ENCODE peak calls at places on chromosomes 2 and 18, in five cellular contexts. L is astrocyte, H is ovary, A is prostate gland, R is A549. T is an unnamed sample. For H3K4me1, the result is how much of the 10 kb centered on the place peaks cover.

GRCh38 chr18:2971741-2972552 is 41.0 kb downstream of the LPIN2 start:
- DNase-seq in L (no peak), H (no peak), A (no peak), R (no peak), T (peak)

GRCh38 chr18:22683196-22683676 is 249.9 kb upstream of the RBBP8 start:
- DNase-seq in L (peak), H (peak), A (peak), R (peak), T (no peak)

GRCh38 chr2:102206666-102207341 is 20.0 kb downstream of the IL1RL2 start:
- DNase-seq in L (no peak), H (no peak), A (peak), R (no peak), T (no peak)

GRCh38 chr2:32711219-32711618 is 83.4 kb downstream of the TTC27 start:
- DNase-seq in L (peak), H (no peak), A (no peak), R (no peak), T (no peak)

GRCh38 chr2:127080941-127081769 is 25.8 kb downstream of the BIN1 start:
- DNase-seq in L (no peak), H (no peak), A (peak), R (no peak), T (no peak)

GRCh38 chr2:164843346-164843841 is 1.8 kb upstream of the COBLL1 start:
- DNase-seq in L (no peak), H (no peak), A (no peak), R (no peak), T (no peak)

GRCh38 chr2:166862582-166863132 is 25.6 kb upstream of the XIRP2 start:
- DNase-seq in L (no peak), H (no peak), A (no peak), R (no peak), T (no peak)

GRCh38 chr2:202172439-202173191 is 65.8 kb downstream of the SUMO1 start:
- DNase-seq in L (no peak), H (no peak), A (no peak), R (no peak), T (no peak)

GRCh38 chr2:171158790-171159325 is 1.8 kb downstream of the TLK1 start:
- DNase-seq in L (no peak), H (no peak), A (no peak), R (peak), T (no peak)

GRCh38 chr2:18171191-18172139 is 293.0 kb downstream of the KCNS3 start:
- DNase-seq in L (peak), H (no peak), A (no peak), R (no peak), T (no peak)

GRCh38 chr18:45830917-45831316 is 5.4 kb downstream of the SIGLEC15 start:
- DNase-seq in L (no peak), H (no peak), A (no peak), R (no peak), T (no peak)

GRCh38 chr2:44578401-44579135 is 216.8 kb downstream of the CAMKMT start:
- DNase-seq in L (peak), H (no peak), A (no peak), R (no peak), T (no peak)

GRCh38 chr2:239411117-239411516 is 10.3 kb upstream of the HDAC4 start:
- DNase-seq in L (no peak), H (no peak), A (no peak), R (no peak), T (no peak)

GRCh38 chr2:105487142-105488069 is 88.6 kb upstream of the FHL2 start:
- DNase-seq in L (peak), H (peak), A (no peak), R (no peak), T (no peak)

GRCh38 chr2:27587025-27587424 is 4.2 kb downstream of the ZNF512 start:
- DNase-seq in L (no peak), H (no peak), A (no peak), R (no peak), T (no peak)

GRCh38 chr2:76437564-76437963 is 726.8 kb upstream of the GCFC2 start:
- DNase-seq in L (no peak), H (no peak), A (no peak), R (no peak), T (no peak)

GRCh38 chr2:157536815-157537214 is 91.8 kb downstream of the ACVR1C start:
- DNase-seq in L (no peak), H (no peak), A (no peak), R (no peak), T (no peak)

GRCh38 chr2:156455366-156455975 is 19.3 kb downstream of the GPD2 start:
- DNase-seq in L (peak), H (no peak), A (no peak), R (peak), T (no peak)

GRCh38 chr2:133737597-133737996 is 169.3 kb upstream of the NCKAP5 start:
- DNase-seq in L (peak), H (no peak), A (no peak), R (no peak), T (no peak)

GRCh38 chr2:138846216-138846821 is 66.1 kb upstream of the NXPH2 start:
- DNase-seq in L (no peak), H (no peak), A (no peak), R (peak), T (no peak)

GRCh38 chr2:233079953-233080835 is 20.1 kb downstream of the INPP5D start:
- DNase-seq in L (no peak), H (no peak), A (no peak), R (no peak), T (peak)

GRCh38 chr2:188130317-188130716 is 161.4 kb upstream of the GULP1 start:
- DNase-seq in L (no peak), H (no peak), A (no peak), R (no peak), T (no peak)

GRCh38 chr2:40741532-40741931 is 289.6 kb upstream of the SLC8A1 start:
- DNase-seq in L (no peak), H (no peak), A (no peak), R (no peak), T (no peak)

GRCh38 chr2:121182520-121182919 is 102.5 kb downstream of the TFCP2L1 start:
- DNase-seq in L (no peak), H (no peak), A (no peak), R (no peak), T (no peak)
- H3K27ac ChIP-seq in L (no peak), H (no peak), A (no peak), R (no peak), T (no peak)

GRCh38 chr2:10272464-10272863 is 30.2 kb upstream of the HPCAL1 start:
- DNase-seq in L (no peak), H (no peak), A (no peak), R (no peak), T (peak)

GRCh38 chr2:10276481-10277292 is 26.0 kb upstream of the HPCAL1 start:
- DNase-seq in L (no peak), H (no peak), A (no peak), R (no peak), T (no peak)

GRCh38 chr2:10273215-10274175 is 29.2 kb upstream of the HPCAL1 start:
- DNase-seq in L (no peak), H (no peak), A (no peak), R (no peak), T (no peak)

GRCh38 chr2:10274983-10275802 is 27.5 kb upstream of the HPCAL1 start:
- DNase-seq in L (no peak), H (no peak), A (no peak), R (no peak), T (no peak)

GRCh38 chr2:10274376-10274775 is 28.3 kb upstream of the HPCAL1 start:
- DNase-seq in L (no peak), H (no peak), A (no peak), R (no peak), T (no peak)
- H3K4me1 ChIP-seq in L (under half), H (under half), A (under half), R (under half), T (under half)

DNA sequence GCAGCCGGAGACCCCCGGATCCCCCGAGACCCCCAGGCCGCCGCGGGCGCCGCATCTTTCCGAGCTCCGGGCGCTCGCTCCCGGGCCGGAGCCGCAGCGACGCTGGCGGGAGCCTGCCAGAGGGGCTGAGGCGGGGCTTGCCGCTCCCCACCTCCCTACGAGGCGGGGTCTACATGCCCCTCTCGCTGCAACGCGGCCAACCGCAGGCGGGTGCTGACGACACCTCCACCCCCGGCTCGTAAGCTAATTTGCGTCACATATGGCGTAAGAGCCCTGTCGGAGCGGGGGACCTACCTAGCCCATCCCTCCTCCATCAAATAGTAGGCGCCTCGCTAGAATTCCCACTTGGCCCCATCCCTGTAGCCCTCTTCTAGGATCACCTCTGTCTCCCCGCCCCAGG is at the start of gene PTPRN:
- DNase-seq in L (peak), H (no peak), A (no peak), R (no peak), T (no peak)
- H3K27ac ChIP-seq in L (peak), H (no peak), A (no peak), R (no peak), T (no peak)

GRCh38 chr2:216498418-216499413 is at the start of gene RPL37A:
- DNase-seq in L (peak), H (peak), A (peak), R (peak), T (peak)

GRCh38 chr2:216497808-216498366 is 757 bp upstream of the RPL37A start:
- DNase-seq in L (no peak), H (no peak), A (no peak), R (no peak), T (no peak)

GRCh38 chr2:216492951-216493685 is 5.5 kb upstream of the RPL37A start:
- DNase-seq in L (peak), H (no peak), A (no peak), R (no peak), T (no peak)

GRCh38 chr2:216497382-216497781 is 1.3 kb upstream of the RPL37A start:
- DNase-seq in L (no peak), H (no peak), A (no peak), R (no peak), T (no peak)

GRCh38 chr2:216495656-216496055 is 3.0 kb upstream of the RPL37A start:
- DNase-seq in L (peak), H (no peak), A (no peak), R (no peak), T (no peak)
- H3K4me1 ChIP-seq in L (half or more), H (under half), A (under half), R (under half), T (under half)

GRCh38 chr2:119461811-119462210 is 30.2 kb downstream of the TMEM37 start:
- DNase-seq in L (no peak), H (no peak), A (no peak), R (no peak), T (no peak)
- H3K27ac ChIP-seq in L (no peak), H (no peak), A (no peak), R (no peak), T (no peak)

GRCh38 chr2:46118656-46119338 is 178.4 kb upstream of the EPAS1 start:
- DNase-seq in L (peak), H (no peak), A (no peak), R (no peak), T (no peak)
- H3K4me1 ChIP-seq in L (under half), H (under half), A (under half), R (half or more), T (under half)

GRCh38 chr2:196718394-196718793 is 78.9 kb downstream of the CCDC150 start:
- DNase-seq in L (no peak), H (no peak), A (no peak), R (no peak), T (no peak)
- H3K27ac ChIP-seq in L (no peak), H (no peak), A (no peak), R (peak), T (no peak)

GRCh38 chr2:56682397-56682760 is 498.6 kb downstream of the CCDC85A start:
- DNase-seq in L (peak), H (no peak), A (no peak), R (no peak), T (no peak)

GRCh38 chr2:56684371-56684770 is 500.6 kb downstream of the CCDC85A start:
- DNase-seq in L (no peak), H (no peak), A (no peak), R (no peak), T (no peak)

GRCh38 chr2:56687169-56687568 is 503.4 kb downstream of the CCDC85A start:
- DNase-seq in L (peak), H (no peak), A (no peak), R (no peak), T (no peak)

GRCh38 chr2:56681659-56682396 is 498.0 kb downstream of the CCDC85A start:
- DNase-seq in L (peak), H (no peak), A (no peak), R (no peak), T (no peak)

DNA sequence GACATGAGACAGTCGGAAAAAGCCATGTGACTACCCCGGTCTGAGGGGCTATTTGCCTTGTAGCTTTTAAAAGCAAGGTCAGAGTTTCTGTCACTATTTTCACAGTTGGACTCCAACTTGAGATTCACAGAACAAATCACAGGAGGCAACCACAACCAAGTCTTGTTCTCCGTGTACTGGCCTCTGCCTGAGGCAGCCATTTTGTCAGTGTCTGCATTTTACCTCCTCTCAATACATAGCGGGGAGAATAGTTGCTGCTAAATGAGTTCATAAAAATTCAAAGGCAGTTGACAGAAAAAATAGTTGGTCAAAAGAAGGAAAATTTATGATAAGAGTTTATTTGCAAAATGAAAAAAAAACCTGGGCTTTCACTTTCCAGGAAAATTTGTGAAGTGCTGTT is 501.4 kb downstream of the CCDC85A start:
- DNase-seq in L (no peak), H (no peak), A (no peak), R (no peak), T (no peak)
- H3K4me1 ChIP-seq in L (under half), H (under half), A (under half), R (under half), T (under half)